ENCODE peak calls at places on chromosome 1, in six cellular contexts. One of them, this sample, is unnamed.

GRCh38 chr1:245768596-245768995 is 613.8 kb downstream of the KIF26B start:
- DNase-seq in lung: no peak
- DNase-seq in heart right ventricle: no peak
- DNase-seq in colonic mucosa: no peak
- DNase-seq in keratinocyte: no peak
- DNase-seq in ovary: no peak
- DNase-seq in this sample: no peak

GRCh38 chr1:167898578-167899222 is 15.2 kb downstream of the ADCY10 start:
- DNase-seq in lung: no peak
- DNase-seq in heart right ventricle: no peak
- DNase-seq in colonic mucosa: no peak
- DNase-seq in keratinocyte: no peak
- DNase-seq in ovary: no peak
- DNase-seq in this sample: no peak

GRCh38 chr1:81186271-81186670 is 614.5 kb upstream of the ADGRL2 start:
- DNase-seq in lung: no peak
- DNase-seq in heart right ventricle: no peak
- DNase-seq in colonic mucosa: no peak
- DNase-seq in keratinocyte: peak; percentile 61
- DNase-seq in ovary: no peak
- DNase-seq in this sample: no peak

GRCh38 chr1:245752551-245752950 is 597.8 kb downstream of the KIF26B start:
- DNase-seq in lung: no peak
- DNase-seq in heart right ventricle: no peak
- DNase-seq in colonic mucosa: no peak
- DNase-seq in keratinocyte: no peak
- DNase-seq in ovary: no peak
- DNase-seq in this sample: no peak

GRCh38 chr1:17012775-17013501 is 1.2 kb upstream of the ATP13A2 start:
- DNase-seq in lung: no peak
- DNase-seq in heart right ventricle: no peak
- DNase-seq in colonic mucosa: no peak
- DNase-seq in keratinocyte: no peak
- DNase-seq in ovary: no peak
- DNase-seq in this sample: no peak

GRCh38 chr1:33367488-33368405 is 46.8 kb upstream of the A3GALT2 start:
- DNase-seq in lung: peak; percentile 89
- DNase-seq in heart right ventricle: peak; percentile 88
- DNase-seq in colonic mucosa: peak; percentile 91
- DNase-seq in keratinocyte: no peak
- DNase-seq in ovary: peak; percentile 86
- DNase-seq in this sample: no peak

GRCh38 chr1:232968965-232969364 is 18.6 kb downstream of the NTPCR start:
- DNase-seq in lung: no peak
- DNase-seq in heart right ventricle: peak; percentile 46
- DNase-seq in colonic mucosa: no peak
- DNase-seq in keratinocyte: no peak
- DNase-seq in ovary: no peak
- DNase-seq in this sample: no peak

GRCh38 chr1:231806623-231807470 is 180.3 kb downstream of the DISC1 start:
- DNase-seq in lung: peak; percentile 54
- DNase-seq in heart right ventricle: no peak
- DNase-seq in colonic mucosa: peak; percentile 57
- DNase-seq in keratinocyte: no peak
- DNase-seq in ovary: no peak
- DNase-seq in this sample: no peak

GRCh38 chr1:53198241-53198651 is 1.6 kb downstream of the CPT2 start:
- DNase-seq in lung: no peak
- DNase-seq in heart right ventricle: peak; percentile 46
- DNase-seq in colonic mucosa: peak; percentile 65
- DNase-seq in keratinocyte: no peak
- DNase-seq in ovary: no peak
- DNase-seq in this sample: peak; percentile 16

GRCh38 chr1:38213720-38214367 is 167.3 kb upstream of the POU3F1 start:
- DNase-seq in lung: no peak
- DNase-seq in heart right ventricle: no peak
- DNase-seq in colonic mucosa: no peak
- DNase-seq in keratinocyte: no peak
- DNase-seq in ovary: no peak
- DNase-seq in this sample: no peak

GRCh38 chr1:169821500-169821899 is 26.8 kb upstream of the METTL18 start:
- DNase-seq in lung: no peak
- DNase-seq in heart right ventricle: no peak
- DNase-seq in colonic mucosa: no peak
- DNase-seq in keratinocyte: no peak
- DNase-seq in ovary: no peak
- DNase-seq in this sample: no peak

GRCh38 chr1:116763787-116764465 is 9.7 kb downstream of the CD2 start:
- DNase-seq in lung: peak; percentile 27
- DNase-seq in heart right ventricle: no peak
- DNase-seq in colonic mucosa: peak; percentile 46
- DNase-seq in keratinocyte: no peak
- DNase-seq in ovary: no peak
- DNase-seq in this sample: no peak

GRCh38 chr1:212218911-212219310 is 66.3 kb upstream of the PPP2R5A start:
- DNase-seq in lung: no peak
- DNase-seq in heart right ventricle: no peak
- DNase-seq in colonic mucosa: no peak
- DNase-seq in keratinocyte: no peak
- DNase-seq in ovary: no peak
- DNase-seq in this sample: no peak

GRCh38 chr1:39177641-39178040 is 26.9 kb upstream of the MACF1 start:
- DNase-seq in lung: no peak
- DNase-seq in heart right ventricle: no peak
- DNase-seq in colonic mucosa: no peak
- DNase-seq in keratinocyte: no peak
- DNase-seq in ovary: no peak
- DNase-seq in this sample: no peak

GRCh38 chr1:16993521-16994038 is 13.2 kb upstream of the MFAP2 start:
- DNase-seq in lung: no peak
- DNase-seq in heart right ventricle: no peak
- DNase-seq in colonic mucosa: no peak
- DNase-seq in keratinocyte: no peak
- DNase-seq in ovary: no peak
- DNase-seq in this sample: no peak

GRCh38 chr1:87121732-87122163 is 206.9 kb upstream of the LMO4 start:
- DNase-seq in lung: no peak
- DNase-seq in heart right ventricle: no peak
- DNase-seq in colonic mucosa: no peak
- DNase-seq in keratinocyte: no peak
- DNase-seq in ovary: no peak
- DNase-seq in this sample: no peak

GRCh38 chr1:181391297-181391905 is 91.9 kb upstream of the CACNA1E start:
- DNase-seq in lung: no peak
- DNase-seq in heart right ventricle: no peak
- DNase-seq in colonic mucosa: no peak
- DNase-seq in keratinocyte: no peak
- DNase-seq in ovary: no peak
- DNase-seq in this sample: no peak

GRCh38 chr1:220786337-220787068 is at the start of gene MTARC1:
- DNase-seq in lung: peak; percentile 85
- DNase-seq in heart right ventricle: peak; percentile 78
- DNase-seq in colonic mucosa: peak; percentile 91
- DNase-seq in keratinocyte: no peak
- DNase-seq in ovary: peak; percentile 44
- DNase-seq in this sample: peak; percentile 81

GRCh38 chr1:93977546-93977945 is 68.3 kb upstream of the GCLM start:
- DNase-seq in lung: no peak
- DNase-seq in heart right ventricle: no peak
- DNase-seq in colonic mucosa: no peak
- DNase-seq in keratinocyte: no peak
- DNase-seq in ovary: no peak
- DNase-seq in this sample: no peak

GRCh38 chr1:157286096-157286495 is 147.9 kb upstream of the ETV3 start:
- DNase-seq in lung: no peak
- DNase-seq in heart right ventricle: no peak
- DNase-seq in colonic mucosa: no peak
- DNase-seq in keratinocyte: no peak
- DNase-seq in ovary: no peak
- DNase-seq in this sample: no peak

GRCh38 chr1:23805025-23805424 is 4.5 kb upstream of the GALE start:
- DNase-seq in lung: no peak
- DNase-seq in heart right ventricle: no peak
- DNase-seq in colonic mucosa: no peak
- DNase-seq in keratinocyte: no peak
- DNase-seq in ovary: no peak
- DNase-seq in this sample: no peak

GRCh38 chr1:205442051-205442721 is 13.7 kb downstream of the BLACAT1 start:
- DNase-seq in lung: peak; percentile 65
- DNase-seq in heart right ventricle: no peak
- DNase-seq in colonic mucosa: no peak
- DNase-seq in keratinocyte: no peak
- DNase-seq in ovary: no peak
- DNase-seq in this sample: no peak

GRCh38 chr1:175191654-175192053 is 922 bp downstream of the KIAA0040 start:
- DNase-seq in lung: no peak
- DNase-seq in heart right ventricle: peak; percentile 22
- DNase-seq in colonic mucosa: peak; percentile 43
- DNase-seq in keratinocyte: no peak
- DNase-seq in ovary: no peak
- DNase-seq in this sample: no peak

GRCh38 chr1:206002833-206003532 is at the start of gene RAB7B:
- DNase-seq in lung: peak; percentile 72
- DNase-seq in heart right ventricle: peak; percentile 47
- DNase-seq in colonic mucosa: peak; percentile 61
- DNase-seq in keratinocyte: no peak
- DNase-seq in ovary: peak; percentile 57
- DNase-seq in this sample: no peak

GRCh38 chr1:7386226-7387052 is 384.7 kb upstream of the VAMP3 start:
- DNase-seq in lung: no peak
- DNase-seq in heart right ventricle: peak; percentile 1
- DNase-seq in colonic mucosa: peak; percentile 12
- DNase-seq in keratinocyte: no peak
- DNase-seq in ovary: no peak
- DNase-seq in this sample: peak; percentile 54

GRCh38 chr1:216020743-216021345 is 402.4 kb downstream of the USH2A start:
- DNase-seq in lung: no peak
- DNase-seq in heart right ventricle: no peak
- DNase-seq in colonic mucosa: no peak
- DNase-seq in keratinocyte: no peak
- DNase-seq in ovary: no peak
- DNase-seq in this sample: no peak

GRCh38 chr1:232473319-232473718 is 156.6 kb downstream of the SIPA1L2 start:
- DNase-seq in lung: no peak
- DNase-seq in heart right ventricle: no peak
- DNase-seq in colonic mucosa: no peak
- DNase-seq in keratinocyte: no peak
- DNase-seq in ovary: peak; percentile 30
- DNase-seq in this sample: no peak

GRCh38 chr1:9651220-9651564 is 339 bp upstream of the PIK3CD start:
- DNase-seq in lung: no peak
- DNase-seq in heart right ventricle: no peak
- DNase-seq in colonic mucosa: no peak
- DNase-seq in keratinocyte: no peak
- DNase-seq in ovary: no peak
- DNase-seq in this sample: no peak
- TF ChIP-seq CTCF in lung: no peak
- TF ChIP-seq CTCF in heart right ventricle: no peak
- TF ChIP-seq CTCF in colonic mucosa: no peak
- TF ChIP-seq CTCF in keratinocyte: no peak
- TF ChIP-seq CTCF in ovary: no peak
- TF ChIP-seq CTCF in this sample: no peak

GRCh38 chr1:198517623-198518022 is 22.9 kb downstream of the ATP6V1G3 start:
- DNase-seq in lung: no peak
- DNase-seq in heart right ventricle: no peak
- DNase-seq in colonic mucosa: no peak
- DNase-seq in keratinocyte: no peak
- DNase-seq in ovary: no peak
- DNase-seq in this sample: no peak

GRCh38 chr1:198520524-198521254 is 19.8 kb downstream of the ATP6V1G3 start:
- DNase-seq in lung: no peak
- DNase-seq in heart right ventricle: no peak
- DNase-seq in colonic mucosa: no peak
- DNase-seq in keratinocyte: no peak
- DNase-seq in ovary: no peak
- DNase-seq in this sample: no peak

GRCh38 chr1:198523183-198523942 is 17.1 kb downstream of the ATP6V1G3 start:
- DNase-seq in lung: no peak
- DNase-seq in heart right ventricle: no peak
- DNase-seq in colonic mucosa: no peak
- DNase-seq in keratinocyte: no peak
- DNase-seq in ovary: no peak
- DNase-seq in this sample: no peak

GRCh38 chr1:198519639-198520501 is 20.6 kb downstream of the ATP6V1G3 start:
- DNase-seq in lung: no peak
- DNase-seq in heart right ventricle: no peak
- DNase-seq in colonic mucosa: no peak
- DNase-seq in keratinocyte: no peak
- DNase-seq in ovary: no peak
- DNase-seq in this sample: no peak
- H3K4me1 ChIP-seq in lung: peaks cover 2% of the 10 kb centered on the region
- H3K4me1 ChIP-seq in heart right ventricle: no peaks in the 10 kb centered on the region
- H3K4me1 ChIP-seq in colonic mucosa: no peaks in the 10 kb centered on the region
- H3K4me1 ChIP-seq in keratinocyte: peaks cover 3% of the 10 kb centered on the region
- H3K4me1 ChIP-seq in ovary: no peaks in the 10 kb centered on the region
- H3K4me1 ChIP-seq in this sample: no peaks in the 10 kb centered on the region

DNA sequence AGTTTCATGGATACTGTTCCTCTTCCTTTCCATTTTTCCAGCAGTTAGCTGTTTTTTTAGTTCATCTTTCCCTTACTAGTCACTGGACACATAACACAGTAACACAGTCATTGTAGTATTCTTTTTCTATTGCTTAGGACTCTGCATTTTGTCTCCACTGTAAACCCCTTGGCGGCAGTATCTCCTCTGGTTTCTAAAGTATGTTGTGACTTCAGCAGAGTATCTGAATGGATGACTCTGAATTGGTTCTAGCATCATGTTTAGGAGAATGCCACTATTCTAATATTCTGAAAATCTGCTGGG is 2.2 kb downstream of the CDC7 start:
- DNase-seq in lung: no peak
- DNase-seq in heart right ventricle: no peak
- DNase-seq in colonic mucosa: no peak
- DNase-seq in keratinocyte: no peak
- DNase-seq in ovary: no peak
- DNase-seq in this sample: no peak
- TF ChIP-seq CTCF in lung: no peak
- TF ChIP-seq CTCF in heart right ventricle: no peak
- TF ChIP-seq CTCF in colonic mucosa: no peak
- TF ChIP-seq CTCF in keratinocyte: no peak
- TF ChIP-seq CTCF in ovary: no peak
- TF ChIP-seq CTCF in this sample: no peak

GRCh38 chr1:207017615-207018559 is 14.7 kb downstream of the C1orf116 start:
- DNase-seq in lung: no peak
- DNase-seq in heart right ventricle: peak; percentile 16
- DNase-seq in colonic mucosa: peak; percentile 60
- DNase-seq in keratinocyte: no peak
- DNase-seq in ovary: no peak
- DNase-seq in this sample: no peak

GRCh38 chr1:207013321-207014085 is 19.1 kb downstream of the C1orf116 start:
- DNase-seq in lung: no peak
- DNase-seq in heart right ventricle: no peak
- DNase-seq in colonic mucosa: no peak
- DNase-seq in keratinocyte: no peak
- DNase-seq in ovary: no peak
- DNase-seq in this sample: no peak

GRCh38 chr1:207015791-207016190 is 16.8 kb downstream of the C1orf116 start:
- DNase-seq in lung: no peak
- DNase-seq in heart right ventricle: no peak
- DNase-seq in colonic mucosa: no peak
- DNase-seq in keratinocyte: no peak
- DNase-seq in ovary: no peak
- DNase-seq in this sample: no peak

GRCh38 chr1:207018707-207019106 is 13.8 kb downstream of the C1orf116 start:
- DNase-seq in lung: no peak
- DNase-seq in heart right ventricle: no peak
- DNase-seq in colonic mucosa: no peak
- DNase-seq in keratinocyte: no peak
- DNase-seq in ovary: no peak
- DNase-seq in this sample: no peak

GRCh38 chr1:207014728-207015127 is 17.8 kb downstream of the C1orf116 start:
- DNase-seq in lung: no peak
- DNase-seq in heart right ventricle: no peak
- DNase-seq in colonic mucosa: no peak
- DNase-seq in keratinocyte: no peak
- DNase-seq in ovary: no peak
- DNase-seq in this sample: no peak
- H3K4me1 ChIP-seq in lung: no peaks in the 10 kb centered on the region
- H3K4me1 ChIP-seq in heart right ventricle: peaks cover 11% of the 10 kb centered on the region
- H3K4me1 ChIP-seq in colonic mucosa: peaks cover under 1% of the 10 kb centered on the region
- H3K4me1 ChIP-seq in keratinocyte: peaks cover 30% of the 10 kb centered on the region
- H3K4me1 ChIP-seq in ovary: no peaks in the 10 kb centered on the region
- H3K4me1 ChIP-seq in this sample: no peaks in the 10 kb centered on the region

This sample was measured in ascending aorta.